ENCODE peak calls at places on chromosomes 12 and 14, in eight cellular contexts. B is amygdala, K is T-helper 9 cell, O is stomach, Z is kidney tubule cell, V is pancreas, R is NCI-H1105, Y is neuronal stem cell. Q is an unnamed sample.

GRCh38 chr14:77598366-77599050 is 17.9 kb downstream of the SPTLC2 start:
- DNase-seq in V (no peak), R (no peak), B (no peak), Z (peak; percentile 90), O (no peak), Y (no peak), K (peak; percentile 11), Q (no peak)

GRCh38 chr14:78975734-78976133 is 805.6 kb downstream of the NRXN3 start:
- DNase-seq in K (no peak), R (no peak), V (no peak), Z (no peak), B (no peak), Y (no peak), O (no peak), Q (no peak)

GRCh38 chr12:92175961-92176360 is 30.3 kb upstream of the BTG1 start:
- DNase-seq in Y (peak; percentile 55), R (no peak), K (no peak), B (no peak), V (no peak), O (no peak), Z (no peak), Q (no peak)

GRCh38 chr12:51320311-51320694 is 3.7 kb downstream of the BIN2 start:
- DNase-seq in Y (no peak), O (no peak), K (no peak), V (no peak), Z (no peak), B (no peak), R (no peak), Q (no peak)

GRCh38 chr12:85755760-85756159 is 80.4 kb downstream of the RASSF9 start:
- DNase-seq in Y (no peak), R (no peak), O (no peak), K (no peak), Z (peak; percentile 6), V (no peak), B (no peak), Q (no peak)

GRCh38 chr14:92696356-92696755 is 52.1 kb downstream of the LGMN start:
- DNase-seq in R (no peak), Z (no peak), B (no peak), O (no peak), Y (no peak), V (no peak), K (no peak), Q (no peak)

GRCh38 chr12:3684449-3685051 is 68.4 kb downstream of the CRACR2A start:
- DNase-seq in Y (no peak), B (peak; percentile 16), R (no peak), K (no peak), Z (no peak), V (no peak), O (no peak), Q (peak; percentile 22)

GRCh38 chr12:22658214-22658613 is 33.2 kb downstream of the ETNK1 start:
- DNase-seq in R (no peak), Y (no peak), K (no peak), O (no peak), B (no peak), Z (peak; percentile 84), V (no peak), Q (no peak)

GRCh38 chr12:59708059-59708458 is 112.2 kb downstream of the SLC16A7 start:
- DNase-seq in Y (no peak), O (no peak), V (no peak), Z (peak; percentile 63), B (no peak), K (no peak), R (no peak), Q (no peak)

GRCh38 chr14:93150227-93151206 is 34.2 kb downstream of the MOAP1 start:
- DNase-seq in K (no peak), B (no peak), Z (peak; percentile 90), R (no peak), O (peak; percentile 54), Y (no peak), V (peak; percentile 66), Q (no peak)

GRCh38 chr12:44286336-44286735 is 450.5 kb downstream of the TMEM117 start:
- DNase-seq in K (no peak), Z (peak; percentile 37), R (no peak), B (no peak), Y (no peak), V (no peak), O (no peak), Q (no peak)

Q was measured in SK-N-DZ.